ENCODE peak calls at places on chromosome 15, in nine cellular contexts. R is memory B cell, Q is ureter, H is astrocyte, D is NCI-H1105 treated with DMSO at 0.1 percent for 48 hours, U is retina, W is GM12865, K is T-helper 2 cell, C is A549. L is an unnamed sample.
A peak's percentile ranks its signal among the peaks of the same experiment; 100 is the strongest.

GRCh38 chr15:64521726-64522164 is 61.4 kb downstream of the ZNF609 start:
- DNase-seq in R (no peak), Q (no peak), H (peak; percentile 55), D (peak; percentile 27), U (peak; percentile 69), W (no peak), K (no peak), C (peak; percentile 81), L (peak; percentile 52)

GRCh38 chr15:64461577-64462162 is 1.3 kb downstream of the ZNF609 start:
- DNase-seq in R (no peak), Q (no peak), H (peak; percentile 16), D (peak; percentile 67), U (peak; percentile 83), W (peak; percentile 70), K (no peak), C (peak; percentile 20), L (no peak)

GRCh38 chr15:36784717-36785116 is 205.3 kb downstream of the CDIN1 start:
- DNase-seq in R (no peak), Q (no peak), H (no peak), D (no peak), U (no peak), W (no peak), K (no peak), C (no peak), L (no peak)

GRCh38 chr15:45795487-45796069 is 160.7 kb downstream of the SQOR start:
- DNase-seq in R (no peak), Q (no peak), H (no peak), D (peak; percentile 84), U (peak; percentile 62), W (peak; percentile 48), K (no peak), C (peak; percentile 40), L (peak; percentile 75)

GRCh38 chr15:49145651-49146609 is 9.5 kb downstream of the COPS2 start:
- DNase-seq in R (peak; percentile 22), Q (no peak), H (peak; percentile 41), D (peak; percentile 3), U (no peak), W (peak; percentile 58), K (peak; percentile 4), C (peak; percentile 53), L (peak; percentile 61)

GRCh38 chr15:51366911-51367310 is 25.5 kb downstream of the GLDN start:
- DNase-seq in R (no peak), Q (peak; percentile 70), H (peak; percentile 70), D (no peak), U (no peak), W (no peak), K (no peak), C (peak; percentile 82), L (no peak)

GRCh38 chr15:82810863-82811421 is 1.5 kb downstream of the WHAMM start:
- DNase-seq in R (peak; percentile 45), Q (no peak), H (peak; percentile 5), D (no peak), U (no peak), W (peak; percentile 74), K (peak; percentile 43), C (no peak), L (peak; percentile 48)

GRCh38 chr15:40031300-40031699 is 7.7 kb downstream of the SRP14 start:
- DNase-seq in R (no peak), Q (no peak), H (no peak), D (no peak), U (no peak), W (no peak), K (no peak), C (no peak), L (no peak)

GRCh38 chr15:81270781-81271491 is 53.0 kb downstream of the STARD5 start:
- DNase-seq in R (no peak), Q (no peak), H (peak; percentile 49), D (no peak), U (no peak), W (no peak), K (no peak), C (no peak), L (no peak)

GRCh38 chr15:38520035-38520434 is 44.6 kb downstream of the RASGRP1 start:
- DNase-seq in R (no peak), Q (no peak), H (no peak), D (no peak), U (peak; percentile 62), W (no peak), K (no peak), C (no peak), L (no peak)

GRCh38 chr15:101251830-101252820 is at the start of gene CHSY1:
- DNase-seq in R (peak; percentile 85), Q (peak; percentile 93), H (peak; percentile 89), D (peak; percentile 88), U (peak; percentile 93), W (peak; percentile 94), K (peak; percentile 75), C (peak; percentile 92), L (peak; percentile 93)

GRCh38 chr15:85977586-85977985 is 102.1 kb upstream of the AGBL1 start:
- DNase-seq in R (no peak), Q (no peak), H (no peak), D (no peak), U (no peak), W (no peak), K (no peak), C (no peak), L (no peak)

GRCh38 chr15:73809728-73810501 is 56.8 kb upstream of the INSYN1 start:
- DNase-seq in R (no peak), Q (no peak), H (no peak), D (no peak), U (no peak), W (no peak), K (no peak), C (peak; percentile 21), L (peak; percentile 93)

GRCh38 chr15:28989239-28989830 is 103.6 kb downstream of the APBA2 start:
- DNase-seq in R (no peak), Q (no peak), H (no peak), D (no peak), U (peak; percentile 80), W (peak; percentile 5), K (no peak), C (peak; percentile 39), L (peak; percentile 17)

GRCh38 chr15:83477791-83478537 is 30.8 kb downstream of the SH3GL3 start:
- DNase-seq in R (no peak), Q (no peak), H (no peak), D (no peak), U (no peak), W (peak; percentile 9), K (no peak), C (no peak), L (no peak)

GRCh38 chr15:84955089-84955848 is 26.4 kb upstream of the PDE8A start:
- DNase-seq in R (peak; percentile 16), Q (peak; percentile 81), H (peak; percentile 51), D (no peak), U (peak; percentile 56), W (peak; percentile 56), K (peak; percentile 31), C (peak; percentile 89), L (peak; percentile 54)

GRCh38 chr15:62879770-62880169 is 162.8 kb upstream of the TPM1 start:
- DNase-seq in R (no peak), Q (no peak), H (no peak), D (no peak), U (no peak), W (no peak), K (no peak), C (no peak), L (no peak)

GRCh38 chr15:63107895-63108546 is 13.6 kb upstream of the LACTB start:
- DNase-seq in R (no peak), Q (peak; percentile 59), H (peak; percentile 100), D (no peak), U (no peak), W (no peak), K (no peak), C (peak; percentile 99), L (peak; percentile 98)

GRCh38 chr15:60442763-60443162 is 36.2 kb downstream of the ICE2 start:
- DNase-seq in R (no peak), Q (no peak), H (peak; percentile 63), D (no peak), U (no peak), W (no peak), K (no peak), C (no peak), L (no peak)

GRCh38 chr15:70762469-70763119 is 764 bp downstream of the UACA start:
- DNase-seq in R (no peak), Q (peak; percentile 54), H (peak; percentile 52), D (peak; percentile 44), U (no peak), W (no peak), K (no peak), C (peak; percentile 61), L (peak; percentile 53)

GRCh38 chr15:45091161-45091560 is 22.8 kb downstream of the DUOX2 start:
- DNase-seq in R (no peak), Q (no peak), H (peak; percentile 13), D (no peak), U (no peak), W (no peak), K (no peak), C (peak; percentile 14), L (no peak)

GRCh38 chr15:77312523-77312922 is 107.4 kb downstream of the PEAK1 start:
- DNase-seq in R (no peak), Q (no peak), H (no peak), D (no peak), U (no peak), W (no peak), K (no peak), C (peak; percentile 7), L (no peak)

GRCh38 chr15:41080144-41080543 is 35.9 kb downstream of the INO80 start:
- DNase-seq in R (no peak), Q (no peak), H (no peak), D (no peak), U (no peak), W (no peak), K (no peak), C (no peak), L (no peak)

GRCh38 chr15:40871749-40872617 is 2.1 kb downstream of the RHOV start:
- DNase-seq in R (no peak), Q (peak; percentile 84), H (no peak), D (no peak), U (no peak), W (peak; percentile 83), K (no peak), C (no peak), L (peak; percentile 68)

GRCh38 chr15:69037482-69037881 is 23.0 kb downstream of the NOX5 start:
- DNase-seq in R (no peak), Q (no peak), H (no peak), D (no peak), U (no peak), W (no peak), K (no peak), C (no peak), L (no peak)

GRCh38 chr15:66388576-66388975 is 1.9 kb downstream of the MAP2K1 start:
- DNase-seq in R (no peak), Q (no peak), H (no peak), D (no peak), U (no peak), W (peak; percentile 57), K (no peak), C (no peak), L (no peak)

GRCh38 chr15:23422099-23422945 is 24.7 kb downstream of the GOLGA6L2 start:
- DNase-seq in R (no peak), Q (no peak), H (no peak), D (no peak), U (no peak), W (no peak), K (no peak), C (peak; percentile 29), L (peak; percentile 64)

GRCh38 chr15:82014989-82015388 is 30.8 kb downstream of the MEX3B start:
- DNase-seq in R (no peak), Q (no peak), H (no peak), D (no peak), U (no peak), W (no peak), K (no peak), C (peak; percentile 22), L (no peak)

GRCh38 chr15:101438482-101439284 is 50.8 kb downstream of the PCSK6 start:
- DNase-seq in R (no peak), Q (no peak), H (no peak), D (no peak), U (no peak), W (no peak), K (no peak), C (no peak), L (no peak)

GRCh38 chr15:39243396-39243795 is 337.5 kb upstream of the THBS1 start:
- DNase-seq in R (no peak), Q (no peak), H (peak; percentile 82), D (no peak), U (no peak), W (no peak), K (no peak), C (no peak), L (peak; percentile 95)